ENCODE peak calls at places on chromosomes 5 and 9, in ten cellular contexts. X is Calu3; L is GM20000; Z is AG10803; R is fibroblast of the aortic adventitia; D is uterus; H is Peyer's patch; C is ovary; U is CD4-positive, alpha-beta T cell; O is K562. K is an unnamed sample.

GRCh38 chr5:100142607-100143006 is 392.6 kb upstream of the FAM174A start:
- DNase-seq in X (no peak), Z (no peak), L (no peak), C (no peak), U (no peak), D (no peak), O (no peak), R (no peak), H (no peak), K (no peak)

GRCh38 chr9:95381243-95381642 is 63.7 kb upstream of the FANCC start:
- DNase-seq in U (no peak), H (no peak), O (peak), X (no peak), D (no peak), Z (peak), R (peak), C (no peak), L (no peak), K (no peak)

GRCh38 chr5:107218457-107219193 is 452.1 kb downstream of the EFNA5 start:
- DNase-seq in U (no peak), R (peak), H (no peak), L (no peak), O (no peak), C (no peak), X (no peak), D (no peak), Z (peak), K (no peak)

GRCh38 chr5:110054240-110054639 is 364.5 kb downstream of the MAN2A1 start:
- DNase-seq in R (peak), D (no peak), C (no peak), X (peak), U (peak), L (peak), H (no peak), O (peak), Z (peak), K (peak)

GRCh38 chr5:163917741-163918140 is 412.3 kb downstream of the MAT2B start:
- DNase-seq in U (no peak), Z (no peak), R (no peak), L (no peak), C (no peak), O (no peak), H (no peak), X (no peak), D (no peak), K (no peak)

GRCh38 chr9:132288371-132288770 is 66.4 kb downstream of the SETX start:
- DNase-seq in R (peak), Z (peak), C (no peak), D (no peak), O (no peak), H (no peak), U (no peak), L (no peak), X (no peak), K (no peak)

GRCh38 chr5:140565024-140565779 is 574 bp downstream of the SLC35A4 start:
- DNase-seq in H (no peak), U (no peak), D (no peak), Z (no peak), X (no peak), L (no peak), C (no peak), R (no peak), O (no peak), K (no peak)

GRCh38 chr9:133031496-133031911 is 707 bp downstream of the GTF3C5 start:
- DNase-seq in U (no peak), Z (no peak), C (no peak), R (no peak), D (no peak), X (no peak), H (peak), L (no peak), O (no peak), K (no peak)

GRCh38 chr9:129664664-129665007 is 811 bp upstream of the PRRX2 start:
- DNase-seq in U (no peak), Z (no peak), X (no peak), L (no peak), D (no peak), H (no peak), C (no peak), R (no peak), O (no peak), K (no peak)

GRCh38 chr9:123406691-123407536 is 50.9 kb downstream of the CRB2 start:
- DNase-seq in O (peak), C (no peak), D (no peak), Z (no peak), R (no peak), H (no peak), L (no peak), U (no peak), X (no peak), K (no peak)

GRCh38 chr5:1901081-1901480 is 18.4 kb upstream of the IRX4 start:
- DNase-seq in C (no peak), O (no peak), R (peak), U (no peak), H (no peak), X (no peak), L (no peak), Z (peak), D (no peak), K (no peak)

GRCh38 chr9:16262467-16263261 is 607.8 kb downstream of the BNC2 start:
- DNase-seq in L (no peak), D (no peak), C (no peak), Z (no peak), H (no peak), U (no peak), R (no peak), O (no peak), X (no peak), K (no peak)

GRCh38 chr9:4030751-4031150 is 269.1 kb downstream of the GLIS3 start:
- DNase-seq in U (no peak), H (no peak), O (no peak), L (no peak), D (no peak), C (no peak), Z (no peak), R (no peak), X (no peak), K (no peak)

GRCh38 chr5:148932355-148932935 is 106.0 kb downstream of the ADRB2 start:
- DNase-seq in D (no peak), O (no peak), Z (peak), X (no peak), U (no peak), C (no peak), L (no peak), R (no peak), H (no peak), K (no peak)

GRCh38 chr5:142913728-142914338 is 143.7 kb downstream of the ARHGAP26 start:
- DNase-seq in H (no peak), X (peak), D (no peak), Z (no peak), L (no peak), O (no peak), U (no peak), C (no peak), R (no peak), K (no peak)
- TF ChIP-seq CTCF in H (no peak), X (peak), D (no peak), Z (peak), L (no peak), O (no peak), U (no peak), C (no peak), R (no peak), K (no peak)

DNA sequence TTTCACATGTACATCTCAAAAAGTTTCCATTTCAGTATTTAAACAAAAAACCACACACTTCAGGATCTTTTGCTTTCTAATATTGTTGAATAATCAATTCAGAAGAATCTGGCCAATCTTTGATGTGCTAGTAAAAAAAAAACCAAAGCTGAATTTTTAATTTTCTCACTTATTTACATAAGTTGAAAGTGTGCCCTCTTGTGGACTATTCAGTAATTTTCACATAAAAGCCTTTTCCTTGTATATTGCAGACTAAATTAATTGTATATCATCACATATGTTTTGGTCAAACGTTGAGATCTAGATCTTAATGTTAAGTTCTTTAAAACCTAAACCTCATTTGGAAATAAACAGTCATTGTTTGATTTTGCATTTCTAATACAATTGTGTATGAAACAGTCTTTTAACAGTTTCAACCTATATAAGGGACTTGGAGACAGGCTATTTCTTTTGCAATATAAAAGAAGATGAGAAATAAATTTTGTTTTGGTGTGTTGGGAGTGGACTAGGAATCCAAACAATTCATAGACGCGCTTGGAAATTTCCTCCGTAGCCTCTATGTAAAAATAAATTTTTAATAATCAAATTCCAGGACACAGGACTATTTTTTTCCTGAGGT is 68.1 kb downstream of the NIPBL start:
- DNase-seq in L (peak), H (no peak), X (no peak), U (no peak), R (peak), D (no peak), C (no peak), O (peak), Z (peak), K (no peak)
- TF ChIP-seq CTCF in L (no peak), H (peak), X (peak), U (peak), R (peak), D (peak), C (no peak), O (no peak), Z (peak), K (peak)

DNA sequence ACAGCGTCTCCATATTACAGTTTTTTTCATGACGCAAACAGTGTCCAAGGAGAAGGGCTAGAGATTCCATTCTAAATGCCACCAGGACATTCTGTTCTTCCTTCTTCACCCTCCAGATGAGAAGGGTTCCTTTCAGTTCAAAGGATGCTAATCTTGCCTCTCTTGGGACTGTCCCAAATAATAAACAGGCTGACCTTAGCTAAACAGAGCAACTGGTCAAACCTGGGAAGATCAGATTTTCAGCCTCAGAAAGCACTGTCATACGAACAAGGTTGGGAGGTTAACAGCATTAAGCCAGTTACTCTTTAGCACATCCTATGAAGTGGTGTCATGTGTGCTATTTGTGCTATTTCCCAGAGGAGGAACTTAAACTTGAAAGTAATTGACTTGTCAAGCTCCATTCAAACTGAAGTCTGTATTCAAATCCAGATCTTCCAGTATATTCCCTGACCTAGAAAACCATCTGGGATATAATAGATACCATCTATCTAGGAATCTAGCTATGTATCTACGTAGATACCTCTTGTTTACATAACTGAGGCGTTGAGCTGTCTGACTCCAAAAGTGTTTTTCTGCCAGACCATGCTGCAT is 125.5 kb downstream of the LPAR1 start:
- DNase-seq in X (no peak), C (no peak), D (no peak), L (no peak), Z (peak), O (no peak), H (no peak), U (no peak), R (no peak), K (no peak)
- TF ChIP-seq CTCF in X (no peak), C (no peak), D (no peak), L (no peak), Z (no peak), O (no peak), H (no peak), U (no peak), R (no peak), K (no peak)

DNA sequence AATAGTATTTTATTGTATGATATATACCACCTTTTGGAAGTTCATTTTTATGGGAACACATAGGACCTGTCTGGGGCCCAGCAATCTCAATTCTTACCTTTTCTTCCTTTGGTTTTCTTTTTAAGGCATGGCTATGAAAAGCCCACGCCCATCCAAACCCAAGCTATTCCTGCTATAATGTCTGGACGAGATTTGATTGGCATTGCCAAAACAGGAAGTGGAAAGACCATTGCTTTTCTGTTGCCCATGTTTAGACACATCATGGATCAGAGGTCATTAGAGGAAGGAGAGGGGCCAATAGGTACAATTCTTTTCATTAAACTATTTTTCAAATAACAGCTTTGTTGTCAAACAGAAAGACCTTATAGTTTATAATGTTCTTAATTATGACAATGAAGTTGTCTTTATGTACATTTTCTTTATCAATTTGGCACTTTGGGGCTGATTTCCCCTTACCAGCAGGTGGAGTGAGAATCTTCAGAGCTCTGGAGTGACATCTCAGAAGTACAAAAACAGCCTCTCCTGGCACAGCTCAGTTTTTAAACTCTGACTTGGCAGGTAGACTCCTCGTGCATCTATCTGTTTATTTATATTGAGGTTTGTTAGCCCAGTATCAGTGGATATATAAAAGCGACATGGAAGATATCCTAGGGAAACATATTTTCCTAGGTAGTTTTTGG is 25.8 kb downstream of the DDX46 start:
- DNase-seq in Z (no peak), X (no peak), O (no peak), L (no peak), R (no peak), U (no peak), C (no peak), H (no peak), D (no peak), K (no peak)
- TF ChIP-seq CTCF in Z (peak), X (no peak), O (no peak), L (no peak), R (peak), U (peak), C (no peak), H (peak), D (no peak), K (no peak)

DNA sequence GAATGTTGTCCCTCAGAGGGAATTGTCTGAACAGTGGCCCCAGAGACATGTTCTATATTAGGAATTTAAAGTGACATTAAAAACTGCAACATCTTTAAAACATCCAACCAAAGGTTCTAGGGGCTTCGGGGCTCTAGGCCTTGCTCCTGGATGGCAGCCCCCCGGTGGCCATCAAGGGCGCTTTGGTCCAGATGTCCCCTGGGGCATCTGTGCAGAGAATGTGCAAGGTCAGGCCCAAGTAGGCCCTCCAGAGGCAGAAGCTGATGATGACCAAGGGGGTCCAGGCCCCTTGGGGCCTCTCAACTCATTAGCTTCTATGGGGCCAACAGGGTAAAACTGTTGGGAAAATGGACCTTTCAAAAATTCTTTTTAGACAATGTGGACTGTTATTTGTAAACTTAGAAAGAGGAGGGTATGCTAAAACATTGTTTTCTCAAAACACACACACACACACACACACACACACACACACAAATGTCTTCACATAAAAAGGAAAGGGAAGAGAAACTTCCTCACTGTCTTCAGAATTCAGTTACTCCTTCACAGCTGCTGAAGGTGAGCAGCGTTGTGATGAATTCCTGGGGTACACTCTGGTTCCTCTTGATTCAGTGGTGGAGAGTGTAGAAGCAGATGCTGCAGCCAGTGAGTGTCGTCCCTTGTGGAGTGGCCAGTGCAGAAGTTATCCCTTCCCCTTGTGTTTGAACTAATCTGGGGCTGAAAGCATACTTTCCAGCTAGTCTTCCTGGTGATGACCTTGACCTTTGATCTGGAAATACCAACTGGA is 125.2 kb downstream of the WDR41 start:
- DNase-seq in C (no peak), U (no peak), O (no peak), D (no peak), R (no peak), H (no peak), X (no peak), Z (no peak), L (no peak), K (no peak)
- TF ChIP-seq CTCF in C (no peak), U (no peak), O (no peak), D (no peak), R (peak), H (no peak), X (no peak), Z (no peak), L (no peak), K (no peak)

GRCh38 chr9:110319781-110320180 is 17.9 kb downstream of the TXNDC8 start:
- DNase-seq in Z (no peak), C (no peak), U (no peak), O (no peak), X (no peak), H (no peak), D (no peak), R (no peak), L (no peak), K (no peak)

GRCh38 chr9:110320651-110321050 is 17.0 kb downstream of the TXNDC8 start:
- DNase-seq in O (no peak), X (no peak), D (no peak), H (no peak), U (no peak), Z (peak), C (no peak), R (peak), L (no peak), K (no peak)

GRCh38 chr9:110321055-110321454 is 16.6 kb downstream of the TXNDC8 start:
- DNase-seq in H (no peak), O (no peak), X (no peak), Z (peak), C (no peak), L (no peak), R (peak), U (no peak), D (no peak), K (no peak)

GRCh38 chr9:110327735-110328134 is 9.9 kb downstream of the TXNDC8 start:
- DNase-seq in O (no peak), R (no peak), H (no peak), D (no peak), X (no peak), U (no peak), Z (no peak), L (no peak), C (no peak), K (no peak)

GRCh38 chr9:110323831-110324230 is 13.8 kb downstream of the TXNDC8 start:
- DNase-seq in L (no peak), C (no peak), D (no peak), H (no peak), U (no peak), X (no peak), Z (no peak), O (no peak), R (peak), K (no peak)
- TF ChIP-seq CTCF in L (no peak), C (no peak), D (no peak), H (no peak), U (no peak), X (no peak), Z (no peak), O (no peak), R (peak), K (no peak)